ENCODE peak calls at places on chromosomes 16 and 17, in seven cellular contexts. A is ovary; M is heart right ventricle; K is CD8-positive, alpha-beta T cell; W is A549; B is mammary epithelial cell; L is lower leg skin. Y is an unnamed sample.

GRCh38 chr17:968812-969766 is 10.5 kb downstream of the NXN start:
- DNase-seq in L (no peak), K (no peak), M (no peak), B (no peak), A (no peak), W (no peak), Y (no peak)

GRCh38 chr17:81558941-81559806 is 7.0 kb upstream of the FAAP100 start:
- DNase-seq in K (no peak), M (peak), B (no peak), L (no peak), W (peak), A (no peak), Y (no peak)

GRCh38 chr17:63848834-63849689 is 6.6 kb upstream of the SMARCD2 start:
- DNase-seq in A (peak), B (peak), K (peak), L (peak), W (peak), M (peak), Y (peak)

GRCh38 chr16:57175896-57176295 is 9.9 kb downstream of the PSME3IP1 start:
- DNase-seq in B (no peak), W (no peak), K (no peak), A (no peak), M (no peak), L (no peak), Y (no peak)

GRCh38 chr17:73280191-73280590 is 18.5 kb upstream of the CPSF4L start:
- DNase-seq in L (no peak), M (no peak), B (no peak), A (peak), K (no peak), W (no peak), Y (no peak)

GRCh38 chr17:4635823-4636375 is 5.6 kb downstream of the ALOX15 start:
- DNase-seq in A (peak), W (no peak), B (no peak), M (no peak), L (no peak), K (no peak), Y (no peak)

GRCh38 chr17:72602517-72603345 is 481.9 kb downstream of the SOX9 start:
- DNase-seq in K (no peak), A (no peak), B (peak), M (no peak), W (peak), L (no peak), Y (no peak)

GRCh38 chr16:27199747-27200146 is 3.6 kb upstream of the KDM8 start:
- DNase-seq in B (peak), A (no peak), K (peak), M (no peak), L (no peak), W (no peak), Y (no peak)

GRCh38 chr16:76574651-76575050 is 297.4 kb downstream of the CNTNAP4 start:
- DNase-seq in K (no peak), M (no peak), B (no peak), W (no peak), A (no peak), L (no peak), Y (no peak)

GRCh38 chr17:27569257-27569722 is 61.7 kb upstream of the LGALS9 start:
- DNase-seq in B (no peak), A (peak), L (no peak), W (peak), M (no peak), K (peak), Y (no peak)

GRCh38 chr17:44910231-44911106 is 4.8 kb downstream of the GFAP start:
- DNase-seq in L (no peak), M (no peak), W (no peak), K (no peak), A (no peak), B (no peak), Y (no peak)

GRCh38 chr17:65572186-65572580 is 10.7 kb upstream of the AXIN2 start:
- DNase-seq in L (no peak), M (no peak), K (no peak), W (no peak), B (no peak), A (no peak), Y (no peak)

GRCh38 chr16:70789231-70789926 is 11.6 kb downstream of the VAC14 start:
- DNase-seq in W (peak), A (peak), B (peak), M (peak), L (peak), K (no peak), Y (peak)

GRCh38 chr17:74567397-74567796 is at the start of gene CD300H:
- DNase-seq in L (no peak), K (no peak), B (no peak), A (no peak), M (no peak), W (no peak), Y (no peak)

GRCh38 chr17:31248986-31249385 is 48.1 kb downstream of the OMG start:
- DNase-seq in W (no peak), L (no peak), B (peak), A (no peak), K (no peak), M (no peak), Y (no peak)

GRCh38 chr17:41185001-41185400 is 290 bp upstream of the KRTAP4-1 start:
- DNase-seq in M (no peak), W (no peak), B (peak), K (no peak), L (no peak), A (no peak), Y (no peak)

GRCh38 chr17:4573115-4573514 is 11.2 kb upstream of the SMTNL2 start:
- DNase-seq in B (no peak), A (no peak), M (no peak), L (no peak), W (no peak), K (no peak), Y (no peak)

GRCh38 chr17:63993368-63993990 is 4.7 kb upstream of the PRR29 start:
- DNase-seq in A (no peak), W (no peak), L (peak), M (no peak), B (no peak), K (peak), Y (no peak)

GRCh38 chr16:88790312-88791150 is 5.5 kb upstream of the PIEZO1 start:
- DNase-seq in W (no peak), B (no peak), M (peak), K (no peak), L (no peak), A (peak), Y (no peak)

GRCh38 chr17:7651959-7652658 is 1.4 kb downstream of the ATP1B2 start:
- DNase-seq in K (no peak), M (no peak), B (no peak), L (no peak), W (no peak), A (no peak), Y (no peak)

GRCh38 chr16:57956270-57956808 is 14.6 kb downstream of the CNGB1 start:
- DNase-seq in M (no peak), L (no peak), K (no peak), A (no peak), W (no peak), B (no peak), Y (no peak)

GRCh38 chr16:30651124-30652004 is 604 bp downstream of the PRR14 start:
- DNase-seq in M (peak), B (peak), W (peak), K (peak), L (peak), A (peak), Y (no peak)

GRCh38 chr16:58628845-58629680 is 563 bp downstream of the CNOT1 start:
- DNase-seq in B (peak), A (peak), K (peak), M (peak), W (no peak), L (peak), Y (no peak)

GRCh38 chr16:2858245-2859025 is 465 bp upstream of the PRSS22 start:
- DNase-seq in M (no peak), K (no peak), L (no peak), W (no peak), A (no peak), B (peak), Y (no peak)

DNA sequence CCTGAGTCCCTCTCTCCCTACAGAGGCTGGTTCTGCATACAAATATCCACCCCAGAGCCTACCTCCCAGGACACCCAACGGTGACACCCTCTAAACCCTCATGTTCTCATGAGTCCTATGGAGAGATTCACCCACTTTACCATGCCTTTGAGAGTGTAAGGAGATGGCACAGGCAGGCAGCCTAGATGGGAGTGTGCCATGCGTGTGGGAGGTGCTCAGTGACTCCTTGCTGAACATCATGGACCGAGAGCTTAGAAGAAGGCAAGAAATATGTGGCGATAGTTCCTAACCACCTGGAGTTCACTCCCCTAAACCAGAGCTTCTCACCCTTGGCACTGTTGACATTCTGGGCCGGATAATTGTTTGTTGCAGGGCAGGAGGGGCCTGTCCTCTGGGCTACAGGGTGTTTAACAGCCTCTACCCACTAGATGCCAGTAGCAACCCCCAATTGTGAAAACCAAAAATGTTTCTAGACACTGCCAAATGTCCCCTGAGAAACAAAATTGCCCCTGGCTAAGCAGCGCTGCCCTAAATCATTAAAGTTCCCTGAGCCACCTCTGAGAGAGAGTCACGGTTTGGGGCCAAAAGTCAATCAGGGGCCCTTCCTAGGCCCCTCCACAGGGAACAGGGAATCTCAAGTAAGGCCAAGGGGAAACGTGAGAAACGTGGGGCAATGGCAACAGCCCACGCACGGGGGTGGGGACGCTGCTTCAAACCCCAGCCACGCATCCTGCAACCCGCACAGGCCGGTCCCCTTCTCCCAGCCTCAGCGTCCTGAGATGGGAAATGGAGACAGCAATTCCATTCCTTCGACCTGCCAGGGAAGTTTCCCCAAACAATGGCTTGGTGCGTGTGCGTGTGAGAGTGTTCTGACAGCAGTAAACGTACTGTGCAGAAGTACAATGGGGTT is 66.8 kb downstream of the C16orf78 start:
- DNase-seq in L (no peak), K (no peak), W (no peak), B (no peak), A (peak), M (no peak), Y (no peak)
- H3K4me3 ChIP-seq in L (no peak), K (no peak), W (no peak), B (no peak), A (no peak), M (no peak), Y (no peak)

GRCh38 chr17:39737761-39738567 is at the start of gene GRB7:
- DNase-seq in M (no peak), B (peak), K (no peak), A (no peak), W (peak), L (no peak), Y (no peak)

GRCh38 chr17:39739885-39740356 is 2.2 kb downstream of the GRB7 start:
- DNase-seq in A (no peak), B (peak), W (peak), M (no peak), L (no peak), K (no peak), Y (no peak)

GRCh38 chr17:39738568-39738901 is 797 bp downstream of the GRB7 start:
- DNase-seq in W (peak), K (peak), A (no peak), M (no peak), B (peak), L (no peak), Y (no peak)

GRCh38 chr17:39740357-39741111 is 2.8 kb downstream of the GRB7 start:
- DNase-seq in A (no peak), M (no peak), L (no peak), K (no peak), B (peak), W (peak), Y (no peak)

DNA sequence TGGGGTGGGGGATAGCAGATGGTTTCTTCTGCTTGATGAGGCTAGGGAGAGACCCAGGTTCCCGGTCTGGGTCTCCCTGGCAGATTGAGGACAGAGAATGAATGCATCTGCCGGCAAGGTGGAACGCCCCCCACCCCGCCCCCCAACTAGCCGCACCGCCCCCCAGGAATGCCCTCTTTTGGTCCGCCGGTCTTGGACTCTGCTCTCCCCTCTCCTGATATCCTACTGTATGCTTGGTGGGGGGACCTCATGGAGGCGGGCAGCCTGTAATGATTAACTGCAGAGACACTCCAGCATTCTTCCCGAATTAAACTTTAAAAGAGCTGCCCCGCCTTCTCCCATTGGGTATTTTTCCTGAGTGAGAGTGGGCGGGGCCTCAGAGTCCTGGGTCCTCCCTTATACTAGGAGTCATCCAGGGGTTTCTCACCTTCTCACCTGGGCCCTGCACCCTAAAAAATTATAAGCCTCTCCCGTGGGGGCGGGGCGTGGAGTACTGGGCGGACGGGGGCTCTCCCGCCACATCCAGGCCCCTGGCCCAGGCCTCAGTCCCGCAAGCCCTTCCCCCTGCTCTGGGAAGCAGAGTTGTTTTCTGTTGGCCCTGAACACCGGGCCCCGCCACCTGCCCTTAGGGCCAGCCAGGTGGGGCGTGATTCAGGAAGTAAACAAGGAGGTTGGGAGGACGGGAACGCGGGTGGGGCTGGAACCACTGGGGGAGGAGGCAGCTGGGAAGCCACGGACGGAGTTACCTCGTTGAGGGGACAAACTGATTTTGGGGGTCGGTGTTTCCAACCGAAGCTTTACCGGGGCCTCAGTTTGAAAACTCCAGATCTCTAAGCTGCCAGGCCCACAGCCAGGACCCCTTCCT is 1.5 kb downstream of the GRB7 start:
- DNase-seq in B (peak), W (peak), L (peak), A (peak), M (no peak), K (no peak), Y (no peak)
- H3K4me3 ChIP-seq in B (peak), W (peak), L (peak), A (peak), M (peak), K (no peak), Y (no peak)

GRCh38 chr17:80544655-80545498 is at the start of gene RPTOR:
- DNase-seq in M (peak), K (peak), L (peak), A (peak), B (peak), W (peak), Y (peak)

GRCh38 chr17:80546267-80546666 is 1.6 kb downstream of the RPTOR start:
- DNase-seq in M (no peak), K (no peak), W (no peak), L (no peak), B (no peak), A (no peak), Y (no peak)

DNA sequence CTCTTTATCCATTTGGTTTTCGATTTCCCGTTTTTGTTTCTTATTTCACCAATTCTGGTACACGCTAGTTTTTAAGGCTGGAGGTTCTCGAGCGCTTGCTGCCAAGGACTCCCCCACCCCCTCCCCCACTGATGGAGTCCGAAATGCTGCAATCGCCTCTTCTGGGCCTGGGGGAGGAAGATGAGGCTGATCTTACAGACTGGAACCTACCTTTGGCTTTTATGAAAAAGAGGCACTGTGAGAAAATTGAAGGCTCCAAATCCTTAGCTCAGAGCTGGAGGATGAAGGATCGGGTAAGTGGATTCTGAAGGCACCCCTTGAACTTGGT is 825 bp downstream of the RPTOR start:
- DNase-seq in W (peak), L (no peak), M (no peak), A (no peak), B (peak), K (no peak), Y (no peak)
- H3K4me3 ChIP-seq in W (peak), L (peak), M (peak), A (peak), B (peak), K (peak), Y (peak)

DNA sequence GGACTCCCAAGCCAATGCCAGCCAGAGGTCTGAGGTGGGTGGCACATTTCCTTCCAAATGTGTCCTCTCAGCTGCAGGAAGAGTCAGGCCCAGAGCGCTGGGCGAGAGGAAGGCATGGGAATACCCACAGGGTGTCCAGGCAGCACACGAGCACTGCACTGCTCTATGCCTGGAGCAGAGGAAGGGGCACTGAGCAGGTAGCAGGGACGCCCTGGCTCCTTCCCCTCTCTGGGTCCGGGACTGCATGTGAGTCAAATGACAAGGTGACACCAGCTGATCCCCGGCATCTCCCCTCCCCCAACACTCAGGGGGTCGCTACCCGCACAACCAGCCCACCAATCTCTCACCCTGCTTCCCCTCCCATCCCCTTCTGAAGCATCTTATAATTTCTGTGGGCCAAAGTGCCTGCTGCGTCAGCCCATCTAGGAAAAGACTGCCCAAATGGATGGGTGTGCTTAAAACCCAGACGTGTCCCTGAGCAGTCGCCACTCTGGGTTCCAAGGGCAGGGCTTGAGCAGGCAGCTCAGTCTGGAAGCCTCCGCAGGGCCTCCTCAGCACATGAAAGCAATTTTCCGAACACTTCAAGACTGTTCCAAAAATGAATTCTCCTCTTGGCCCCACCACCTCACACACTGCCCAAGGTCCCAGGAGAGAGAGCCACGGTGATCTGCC is 12.0 kb upstream of the BCAR1 start:
- DNase-seq in L (peak), K (no peak), W (no peak), A (no peak), M (no peak), B (no peak), Y (no peak)
- H3K4me3 ChIP-seq in L (no peak), K (no peak), W (peak), A (no peak), M (peak), B (peak), Y (peak)

DNA sequence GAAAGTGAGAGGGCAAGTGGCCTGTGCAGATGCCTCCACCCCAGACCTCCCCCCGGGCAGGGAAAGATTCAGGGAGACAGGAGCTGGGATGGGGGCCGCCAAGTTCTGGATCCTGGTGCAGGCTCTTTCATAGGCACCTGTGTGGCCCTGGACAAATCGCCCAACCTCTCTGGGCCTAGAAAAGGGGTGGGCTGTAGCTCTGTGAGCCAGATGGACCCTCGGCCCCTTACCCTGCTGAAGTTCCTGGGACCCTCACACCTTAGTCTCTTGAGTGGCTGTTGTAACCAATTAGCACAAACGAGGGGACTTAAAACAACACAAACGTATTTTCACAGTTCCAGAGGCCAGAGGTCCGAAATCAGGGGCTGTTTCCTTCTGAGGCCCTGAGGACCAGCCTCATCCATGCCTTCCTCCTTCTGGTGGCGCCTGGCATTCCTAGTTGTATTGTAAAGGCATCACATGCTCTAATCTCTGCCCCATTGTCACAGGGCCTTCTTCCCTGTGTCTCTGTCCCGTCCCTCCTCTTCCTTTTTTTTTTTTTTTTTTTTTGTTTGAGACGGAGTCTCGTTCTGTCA is 352.6 kb downstream of the SEC14L1 start:
- DNase-seq in L (no peak), A (peak), K (no peak), B (no peak), M (no peak), W (no peak), Y (no peak)
- H3K4me3 ChIP-seq in L (no peak), A (no peak), K (no peak), B (no peak), M (no peak), W (no peak), Y (no peak)

GRCh38 chr16:4113358-4114256 is 2.6 kb downstream of the ADCY9 start:
- DNase-seq in L (no peak), M (no peak), W (no peak), K (no peak), B (no peak), A (no peak), Y (no peak)

GRCh38 chr16:4115941-4116327 is 308 bp downstream of the ADCY9 start:
- DNase-seq in A (no peak), M (no peak), L (no peak), K (no peak), B (no peak), W (no peak), Y (no peak)

GRCh38 chr16:4114257-4115208 is 1.7 kb downstream of the ADCY9 start:
- DNase-seq in B (no peak), W (no peak), M (peak), A (peak), L (no peak), K (no peak), Y (no peak)

GRCh38 chr16:4116328-4117249 is at the start of gene ADCY9:
- DNase-seq in K (peak), L (peak), W (peak), M (peak), A (peak), B (peak), Y (no peak)

GRCh38 chr16:4115209-4115940 is 867 bp downstream of the ADCY9 start:
- DNase-seq in M (peak), L (peak), A (peak), W (peak), B (peak), K (peak), Y (peak)
- H3K4me3 ChIP-seq in M (peak), L (peak), A (peak), W (peak), B (peak), K (peak), Y (peak)

Y was measured in skeletal muscle cell.